ENCODE peak calls at places on chromosomes 6 and 20, in nine cellular contexts. B, V, N, T, H, J, L, I and O are unnamed samples.

GRCh38 chr6:134245041-134245440 is 72.9 kb downstream of the SGK1 start:
- DNase-seq in J (no peak), B (no peak), V (no peak), T (peak; percentile 55), L (no peak), I (no peak), N (no peak), H (no peak), O (peak; percentile 16)

GRCh38 chr6:151313060-151313459 is 73.3 kb downstream of the AKAP12 start:
- DNase-seq in H (no peak), L (no peak), V (no peak), N (no peak), T (no peak), I (no peak), B (no peak), J (no peak), O (no peak)

GRCh38 chr20:50356962-50357782 is 153.0 kb upstream of the PTPN1 start:
- DNase-seq in V (no peak), J (no peak), N (no peak), B (no peak), H (no peak), T (no peak), L (no peak), I (no peak), O (no peak)

GRCh38 chr20:41643504-41643938 is 25.3 kb upstream of the CHD6 start:
- DNase-seq in B (no peak), N (peak; percentile 72), I (peak; percentile 17), V (no peak), T (peak; percentile 51), L (peak; percentile 52), H (no peak), J (no peak), O (peak; percentile 46)

GRCh38 chr6:87656857-87657256 is 45.2 kb downstream of the AKIRIN2 start:
- DNase-seq in H (no peak), T (no peak), V (no peak), I (no peak), B (peak; percentile 51), N (no peak), L (no peak), J (no peak), O (no peak)

GRCh38 chr6:166661329-166661728 is 34.3 kb upstream of the RPS6KA2 start:
- DNase-seq in V (no peak), I (no peak), H (no peak), T (no peak), N (no peak), J (no peak), B (no peak), L (no peak), O (no peak)

GRCh38 chr6:33695451-33695855 is 16.0 kb downstream of the UQCC2 start:
- DNase-seq in H (no peak), B (no peak), N (peak; percentile 61), J (peak; percentile 47), V (no peak), T (no peak), I (no peak), L (no peak), O (no peak)

GRCh38 chr6:89950879-89951391 is 56.7 kb downstream of the GJA10 start:
- DNase-seq in T (peak; percentile 17), B (no peak), V (no peak), I (peak; percentile 41), J (no peak), N (no peak), H (peak; percentile 22), L (no peak), O (peak; percentile 83)

GRCh38 chr20:15739056-15739455 is 834.2 kb downstream of the KIF16B start:
- DNase-seq in B (no peak), L (no peak), I (no peak), H (no peak), N (no peak), V (no peak), T (peak; percentile 44), J (no peak), O (peak; percentile 29)

GRCh38 chr6:8041933-8042583 is 22.1 kb downstream of the BLOC1S5 start:
- DNase-seq in L (no peak), J (no peak), B (no peak), V (no peak), I (no peak), N (no peak), T (no peak), H (no peak), O (no peak)

GRCh38 chr6:75114795-75115194 is 91.1 kb downstream of the COL12A1 start:
- DNase-seq in N (no peak), T (no peak), H (no peak), L (no peak), I (no peak), V (no peak), J (no peak), B (no peak), O (no peak)

GRCh38 chr6:91716361-91716760 is 1129.5 kb upstream of the MAP3K7 start:
- DNase-seq in J (no peak), B (no peak), V (no peak), I (no peak), N (no peak), T (peak; percentile 9), L (no peak), H (no peak), O (no peak)

GRCh38 chr6:17927705-17928104 is 59.7 kb downstream of the KIF13A start:
- DNase-seq in T (no peak), L (peak; percentile 72), B (no peak), J (no peak), N (no peak), V (no peak), I (no peak), H (no peak), O (no peak)

GRCh38 chr6:76697585-76697984 is 625.1 kb upstream of the IMPG1 start:
- DNase-seq in N (no peak), J (no peak), B (no peak), I (no peak), L (no peak), T (peak; percentile 12), H (no peak), V (no peak), O (no peak)

GRCh38 chr6:5302220-5302946 is 41.1 kb downstream of the FARS2 start:
- DNase-seq in T (no peak), N (no peak), I (no peak), J (no peak), V (no peak), L (no peak), B (no peak), H (no peak), O (no peak)

GRCh38 chr6:34359438-34360158 is 32.9 kb downstream of the NUDT3 start:
- DNase-seq in I (no peak), B (no peak), J (no peak), H (no peak), T (peak; percentile 18), N (no peak), L (no peak), V (no peak), O (no peak)

GRCh38 chr6:89117285-89118108 is at the start of gene SRSF12:
- DNase-seq in I (no peak), H (peak; percentile 13), J (peak; percentile 66), N (no peak), B (no peak), V (peak; percentile 17), T (no peak), L (peak; percentile 73), O (no peak)

GRCh38 chr6:151242420-151242841 is 2.7 kb downstream of the AKAP12 start:
- DNase-seq in N (no peak), H (no peak), V (no peak), L (no peak), B (no peak), J (no peak), I (no peak), T (no peak), O (no peak)

GRCh38 chr6:13953061-13953705 is 28.4 kb downstream of the RNF182 start:
- DNase-seq in V (no peak), H (no peak), T (peak; percentile 97), N (no peak), J (no peak), I (peak; percentile 53), L (no peak), B (no peak), O (peak; percentile 27)

GRCh38 chr6:141421378-141421777 is 711.3 kb upstream of the GJE1 start:
- DNase-seq in N (no peak), H (no peak), V (no peak), I (peak; percentile 63), T (peak; percentile 82), J (no peak), L (no peak), B (no peak), O (peak; percentile 49)

GRCh38 chr6:43097098-43097489 is 21.0 kb downstream of the PTK7 start:
- DNase-seq in V (no peak), B (peak; percentile 17), J (no peak), I (no peak), T (peak; percentile 19), L (no peak), N (no peak), H (no peak), O (no peak)
- H3K27ac ChIP-seq in V (no peak overlapping the region), B (peak overlapping the region; percentile 41), J (no peak overlapping the region), I (peak overlapping the region; percentile 83), T (peak overlapping the region; percentile 70), L (no peak overlapping the region), N (no peak overlapping the region), H (no peak overlapping the region), O (peak overlapping the region; percentile 96)

GRCh38 chr6:138000955-138001354 is 106.3 kb downstream of the PERP start:
- DNase-seq in L (no peak), N (no peak), T (no peak), V (no peak), I (no peak), B (no peak), J (no peak), H (no peak), O (no peak)
- H3K27ac ChIP-seq in L (no peak overlapping the region), N (no peak overlapping the region), T (no peak overlapping the region), V (no peak overlapping the region), I (no peak overlapping the region), B (no peak overlapping the region), J (no peak overlapping the region), H (no peak overlapping the region), O (no peak overlapping the region)

DNA sequence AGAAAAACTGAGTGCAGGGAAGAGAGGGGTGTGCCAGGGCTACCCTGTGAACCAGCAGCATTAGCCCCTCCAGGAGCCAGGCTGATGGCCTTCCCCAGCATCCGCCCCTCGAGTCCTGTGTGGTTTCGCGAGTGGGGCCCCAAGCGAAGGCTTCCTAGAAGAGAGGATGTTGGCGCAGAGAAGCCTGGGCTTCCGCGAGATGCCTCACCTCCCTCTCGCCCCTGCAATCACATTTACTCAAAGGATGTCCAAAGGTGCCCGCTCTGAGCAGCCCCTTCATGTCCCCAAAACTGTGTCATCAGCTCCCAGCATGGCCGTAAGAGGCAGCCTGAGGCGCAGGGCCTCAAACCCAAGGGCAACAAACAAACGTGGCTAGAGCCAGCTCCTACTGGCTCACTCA is 111.7 kb downstream of the PREX1 start:
- DNase-seq in V (peak; percentile 32), B (no peak), N (no peak), T (no peak), J (no peak), H (no peak), L (peak; percentile 55), I (no peak), O (no peak)
- H3K27ac ChIP-seq in V (peak overlapping the region; percentile 23), B (no peak overlapping the region), N (peak overlapping the region; percentile 16), T (no peak overlapping the region), J (no peak overlapping the region), H (peak overlapping the region; percentile 96), L (no peak overlapping the region), I (no peak overlapping the region), O (no peak overlapping the region)

DNA sequence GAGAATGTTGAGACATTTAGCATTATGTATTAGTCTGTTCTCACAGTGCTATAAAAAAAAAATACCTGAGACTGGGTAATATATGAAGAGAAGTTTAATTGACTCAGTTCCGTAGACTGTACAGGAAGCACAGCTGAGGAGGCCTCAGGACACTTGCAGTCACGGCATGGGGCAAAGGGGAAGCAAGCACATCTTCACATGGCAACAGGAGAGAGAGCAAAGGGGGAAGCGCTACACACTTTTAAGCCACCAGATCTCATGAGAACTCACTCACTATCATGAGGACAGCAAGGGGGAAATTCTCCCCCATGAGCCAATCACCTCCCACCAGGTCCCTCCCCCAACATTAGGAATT is 26.8 kb upstream of the TFAP2A start:
- DNase-seq in V (no peak), L (no peak), N (no peak), H (no peak), B (no peak), J (no peak), I (no peak), T (no peak), O (no peak)
- H3K27ac ChIP-seq in V (no peak overlapping the region), L (no peak overlapping the region), N (no peak overlapping the region), H (no peak overlapping the region), B (no peak overlapping the region), J (no peak overlapping the region), I (peak overlapping the region; percentile 83), T (peak overlapping the region; percentile 87), O (peak overlapping the region; percentile 98)